ENCODE peak calls at places on chromosomes 6 and 20, in eight cellular contexts. One of them, this sample, is unnamed.

GRCh38 chr6:21350917-21351316 is 242.6 kb upstream of the SOX4 start:
- DNase-seq in heart left ventricle: no peak
- DNase-seq in CD4-positive, alpha-beta T cell: no peak
- DNase-seq in A549: no peak
- DNase-seq in WERI-Rb-1: no peak
- DNase-seq in mammary epithelial cell: no peak
- DNase-seq in AG04450: no peak
- DNase-seq in CD8-positive, alpha-beta T cell: no peak
- DNase-seq in this sample: no peak

GRCh38 chr6:157550114-157550989 is 169.4 kb downstream of the ZDHHC14 start:
- DNase-seq in A549: no peak
- DNase-seq in heart left ventricle: no peak
- DNase-seq in AG04450: no peak
- DNase-seq in mammary epithelial cell: no peak
- DNase-seq in CD4-positive, alpha-beta T cell: no peak
- DNase-seq in CD8-positive, alpha-beta T cell: peak; percentile 20
- DNase-seq in WERI-Rb-1: no peak
- DNase-seq in this sample: no peak

GRCh38 chr6:156687875-156688549 is 89.2 kb upstream of the ARID1B start:
- DNase-seq in AG04450: no peak
- DNase-seq in WERI-Rb-1: peak; percentile 34
- DNase-seq in heart left ventricle: no peak
- DNase-seq in mammary epithelial cell: no peak
- DNase-seq in A549: no peak
- DNase-seq in CD4-positive, alpha-beta T cell: no peak
- DNase-seq in CD8-positive, alpha-beta T cell: no peak
- DNase-seq in this sample: peak; percentile 10

GRCh38 chr6:12324741-12325140 is 34.6 kb downstream of the EDN1 start:
- DNase-seq in CD4-positive, alpha-beta T cell: no peak
- DNase-seq in A549: no peak
- DNase-seq in mammary epithelial cell: no peak
- DNase-seq in CD8-positive, alpha-beta T cell: no peak
- DNase-seq in AG04450: no peak
- DNase-seq in heart left ventricle: no peak
- DNase-seq in WERI-Rb-1: no peak
- DNase-seq in this sample: peak; percentile 22

GRCh38 chr6:18101873-18102272 is 20.6 kb downstream of the NHLRC1 start:
- DNase-seq in WERI-Rb-1: no peak
- DNase-seq in heart left ventricle: no peak
- DNase-seq in mammary epithelial cell: no peak
- DNase-seq in A549: no peak
- DNase-seq in AG04450: no peak
- DNase-seq in CD8-positive, alpha-beta T cell: no peak
- DNase-seq in CD4-positive, alpha-beta T cell: no peak
- DNase-seq in this sample: no peak

GRCh38 chr6:15426926-15427325 is 181.1 kb downstream of the JARID2 start:
- DNase-seq in mammary epithelial cell: no peak
- DNase-seq in heart left ventricle: no peak
- DNase-seq in A549: no peak
- DNase-seq in WERI-Rb-1: no peak
- DNase-seq in AG04450: no peak
- DNase-seq in CD8-positive, alpha-beta T cell: no peak
- DNase-seq in CD4-positive, alpha-beta T cell: no peak
- DNase-seq in this sample: no peak

GRCh38 chr20:10718671-10719070 is 44.9 kb upstream of the JAG1 start:
- DNase-seq in CD8-positive, alpha-beta T cell: no peak
- DNase-seq in heart left ventricle: no peak
- DNase-seq in mammary epithelial cell: no peak
- DNase-seq in WERI-Rb-1: peak; percentile 40
- DNase-seq in CD4-positive, alpha-beta T cell: no peak
- DNase-seq in AG04450: no peak
- DNase-seq in A549: no peak
- DNase-seq in this sample: no peak

GRCh38 chr6:87914637-87915395 is 132.8 kb upstream of the SPACA1 start:
- DNase-seq in A549: no peak
- DNase-seq in heart left ventricle: no peak
- DNase-seq in mammary epithelial cell: peak; percentile 44
- DNase-seq in WERI-Rb-1: no peak
- DNase-seq in AG04450: no peak
- DNase-seq in CD4-positive, alpha-beta T cell: no peak
- DNase-seq in CD8-positive, alpha-beta T cell: no peak
- DNase-seq in this sample: no peak

GRCh38 chr20:9514461-9515210 is at the start of gene LAMP5:
- DNase-seq in CD4-positive, alpha-beta T cell: no peak
- DNase-seq in AG04450: no peak
- DNase-seq in heart left ventricle: no peak
- DNase-seq in A549: no peak
- DNase-seq in WERI-Rb-1: peak; percentile 79
- DNase-seq in CD8-positive, alpha-beta T cell: no peak
- DNase-seq in mammary epithelial cell: no peak
- DNase-seq in this sample: no peak

GRCh38 chr6:30682181-30683117 is 4.0 kb downstream of the PPP1R18 start:
- DNase-seq in A549: peak; percentile 41
- DNase-seq in CD4-positive, alpha-beta T cell: peak; percentile 85
- DNase-seq in AG04450: no peak
- DNase-seq in heart left ventricle: peak; percentile 89
- DNase-seq in WERI-Rb-1: peak; percentile 69
- DNase-seq in mammary epithelial cell: peak; percentile 72
- DNase-seq in CD8-positive, alpha-beta T cell: peak; percentile 91
- DNase-seq in this sample: no peak

GRCh38 chr6:143616741-143617140 is 61.0 kb upstream of the PHACTR2 start:
- DNase-seq in heart left ventricle: no peak
- DNase-seq in CD4-positive, alpha-beta T cell: no peak
- DNase-seq in AG04450: no peak
- DNase-seq in mammary epithelial cell: no peak
- DNase-seq in CD8-positive, alpha-beta T cell: no peak
- DNase-seq in WERI-Rb-1: no peak
- DNase-seq in A549: no peak
- DNase-seq in this sample: no peak

GRCh38 chr6:158852312-158853071 is 33.3 kb upstream of the EZR start:
- DNase-seq in heart left ventricle: no peak
- DNase-seq in WERI-Rb-1: no peak
- DNase-seq in mammary epithelial cell: peak; percentile 65
- DNase-seq in A549: no peak
- DNase-seq in CD8-positive, alpha-beta T cell: peak; percentile 13
- DNase-seq in AG04450: no peak
- DNase-seq in CD4-positive, alpha-beta T cell: no peak
- DNase-seq in this sample: no peak

GRCh38 chr6:24743265-24743943 is 24.4 kb upstream of the C6orf62 start:
- DNase-seq in AG04450: peak; percentile 90
- DNase-seq in WERI-Rb-1: no peak
- DNase-seq in A549: peak; percentile 82
- DNase-seq in CD8-positive, alpha-beta T cell: no peak
- DNase-seq in CD4-positive, alpha-beta T cell: no peak
- DNase-seq in heart left ventricle: no peak
- DNase-seq in mammary epithelial cell: peak; percentile 94
- DNase-seq in this sample: peak; percentile 76

GRCh38 chr20:44284032-44284431 is 27.0 kb downstream of the FITM2 start:
- DNase-seq in A549: no peak
- DNase-seq in CD4-positive, alpha-beta T cell: no peak
- DNase-seq in WERI-Rb-1: no peak
- DNase-seq in heart left ventricle: no peak
- DNase-seq in AG04450: no peak
- DNase-seq in CD8-positive, alpha-beta T cell: no peak
- DNase-seq in mammary epithelial cell: no peak
- DNase-seq in this sample: no peak

GRCh38 chr6:37365791-37366190 is 12.0 kb downstream of the RNF8 start:
- DNase-seq in A549: no peak
- DNase-seq in WERI-Rb-1: no peak
- DNase-seq in CD8-positive, alpha-beta T cell: no peak
- DNase-seq in mammary epithelial cell: no peak
- DNase-seq in CD4-positive, alpha-beta T cell: no peak
- DNase-seq in heart left ventricle: no peak
- DNase-seq in AG04450: no peak
- DNase-seq in this sample: no peak

GRCh38 chr6:122406187-122406586 is 6.7 kb downstream of the HSF2 start:
- DNase-seq in heart left ventricle: no peak
- DNase-seq in WERI-Rb-1: no peak
- DNase-seq in AG04450: no peak
- DNase-seq in A549: no peak
- DNase-seq in CD8-positive, alpha-beta T cell: no peak
- DNase-seq in mammary epithelial cell: no peak
- DNase-seq in CD4-positive, alpha-beta T cell: no peak
- DNase-seq in this sample: no peak

GRCh38 chr6:129542705-129543104 is 167.3 kb downstream of the ARHGAP18 start:
- DNase-seq in WERI-Rb-1: no peak
- DNase-seq in mammary epithelial cell: no peak
- DNase-seq in heart left ventricle: no peak
- DNase-seq in CD4-positive, alpha-beta T cell: no peak
- DNase-seq in AG04450: no peak
- DNase-seq in CD8-positive, alpha-beta T cell: no peak
- DNase-seq in A549: no peak
- DNase-seq in this sample: no peak

GRCh38 chr20:13554706-13555105 is 84.0 kb downstream of the TASP1 start:
- DNase-seq in WERI-Rb-1: no peak
- DNase-seq in CD8-positive, alpha-beta T cell: no peak
- DNase-seq in CD4-positive, alpha-beta T cell: no peak
- DNase-seq in heart left ventricle: no peak
- DNase-seq in mammary epithelial cell: peak; percentile 58
- DNase-seq in AG04450: no peak
- DNase-seq in A549: no peak
- DNase-seq in this sample: no peak

GRCh38 chr6:617485-618100 is 39.3 kb downstream of the HUS1B start:
- DNase-seq in CD4-positive, alpha-beta T cell: no peak
- DNase-seq in AG04450: no peak
- DNase-seq in A549: no peak
- DNase-seq in heart left ventricle: no peak
- DNase-seq in WERI-Rb-1: peak; percentile 67
- DNase-seq in mammary epithelial cell: no peak
- DNase-seq in CD8-positive, alpha-beta T cell: peak; percentile 20
- DNase-seq in this sample: no peak

GRCh38 chr6:74925683-74926082 is 280.2 kb downstream of the COL12A1 start:
- DNase-seq in A549: no peak
- DNase-seq in CD4-positive, alpha-beta T cell: no peak
- DNase-seq in CD8-positive, alpha-beta T cell: no peak
- DNase-seq in heart left ventricle: no peak
- DNase-seq in AG04450: no peak
- DNase-seq in WERI-Rb-1: no peak
- DNase-seq in mammary epithelial cell: no peak
- DNase-seq in this sample: no peak

GRCh38 chr6:74927299-74927698 is 278.6 kb downstream of the COL12A1 start:
- DNase-seq in mammary epithelial cell: no peak
- DNase-seq in CD4-positive, alpha-beta T cell: no peak
- DNase-seq in CD8-positive, alpha-beta T cell: no peak
- DNase-seq in WERI-Rb-1: no peak
- DNase-seq in heart left ventricle: no peak
- DNase-seq in A549: no peak
- DNase-seq in AG04450: no peak
- DNase-seq in this sample: no peak

GRCh38 chr6:74931567-74931966 is 274.3 kb downstream of the COL12A1 start:
- DNase-seq in CD8-positive, alpha-beta T cell: no peak
- DNase-seq in WERI-Rb-1: no peak
- DNase-seq in A549: no peak
- DNase-seq in AG04450: peak; percentile 47
- DNase-seq in heart left ventricle: no peak
- DNase-seq in CD4-positive, alpha-beta T cell: no peak
- DNase-seq in mammary epithelial cell: peak; percentile 60
- DNase-seq in this sample: no peak

GRCh38 chr6:74932214-74932923 is 273.5 kb downstream of the COL12A1 start:
- DNase-seq in AG04450: no peak
- DNase-seq in WERI-Rb-1: no peak
- DNase-seq in mammary epithelial cell: no peak
- DNase-seq in CD4-positive, alpha-beta T cell: no peak
- DNase-seq in CD8-positive, alpha-beta T cell: no peak
- DNase-seq in heart left ventricle: no peak
- DNase-seq in A549: no peak
- DNase-seq in this sample: no peak

GRCh38 chr6:74928203-74928602 is 277.6 kb downstream of the COL12A1 start:
- DNase-seq in heart left ventricle: no peak
- DNase-seq in AG04450: no peak
- DNase-seq in A549: no peak
- DNase-seq in WERI-Rb-1: no peak
- DNase-seq in CD8-positive, alpha-beta T cell: no peak
- DNase-seq in CD4-positive, alpha-beta T cell: no peak
- DNase-seq in mammary epithelial cell: no peak
- DNase-seq in this sample: no peak
- H3K27ac ChIP-seq in heart left ventricle: no peak overlapping the region
- H3K27ac ChIP-seq in AG04450: no peak overlapping the region
- H3K27ac ChIP-seq in A549: no peak overlapping the region
- H3K27ac ChIP-seq in WERI-Rb-1: no peak overlapping the region
- H3K27ac ChIP-seq in CD8-positive, alpha-beta T cell: no peak overlapping the region
- H3K27ac ChIP-seq in CD4-positive, alpha-beta T cell: no peak overlapping the region
- H3K27ac ChIP-seq in mammary epithelial cell: no peak overlapping the region
- H3K27ac ChIP-seq in this sample: no peak overlapping the region

GRCh38 chr6:47690209-47690608 is 8.2 kb upstream of the ADGRF4 start:
- DNase-seq in A549: no peak
- DNase-seq in mammary epithelial cell: no peak
- DNase-seq in heart left ventricle: no peak
- DNase-seq in WERI-Rb-1: no peak
- DNase-seq in AG04450: no peak
- DNase-seq in CD8-positive, alpha-beta T cell: no peak
- DNase-seq in CD4-positive, alpha-beta T cell: no peak
- DNase-seq in this sample: no peak
- H3K27ac ChIP-seq in A549: no peak overlapping the region
- H3K27ac ChIP-seq in mammary epithelial cell: no peak overlapping the region
- H3K27ac ChIP-seq in heart left ventricle: no peak overlapping the region
- H3K27ac ChIP-seq in WERI-Rb-1: no peak overlapping the region
- H3K27ac ChIP-seq in AG04450: no peak overlapping the region
- H3K27ac ChIP-seq in CD8-positive, alpha-beta T cell: no peak overlapping the region
- H3K27ac ChIP-seq in CD4-positive, alpha-beta T cell: no peak overlapping the region
- H3K27ac ChIP-seq in this sample: no peak overlapping the region

DNA sequence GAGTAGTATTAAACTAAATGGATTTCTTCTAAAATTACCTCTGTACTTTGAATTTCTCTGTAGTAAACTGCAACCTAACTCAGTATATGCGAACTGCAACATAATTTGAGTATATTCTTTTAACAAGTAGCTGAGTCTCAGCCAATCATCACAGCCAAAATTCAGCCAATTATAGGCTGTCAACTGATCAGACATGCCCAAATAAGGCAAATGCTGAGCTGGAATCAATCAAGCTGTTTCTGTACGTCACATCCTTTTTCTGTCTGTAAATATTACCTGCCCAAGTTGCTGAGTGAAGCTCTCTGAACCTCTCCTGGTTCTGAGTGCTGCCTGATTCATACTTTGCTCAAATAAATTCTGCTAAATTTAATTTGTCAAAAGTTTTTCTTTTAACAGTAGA is 9.5 kb upstream of the C6orf58 start:
- DNase-seq in A549: no peak
- DNase-seq in mammary epithelial cell: no peak
- DNase-seq in heart left ventricle: no peak
- DNase-seq in CD4-positive, alpha-beta T cell: no peak
- DNase-seq in AG04450: no peak
- DNase-seq in CD8-positive, alpha-beta T cell: no peak
- DNase-seq in WERI-Rb-1: no peak
- DNase-seq in this sample: no peak
- H3K27ac ChIP-seq in A549: no peak overlapping the region
- H3K27ac ChIP-seq in mammary epithelial cell: no peak overlapping the region
- H3K27ac ChIP-seq in heart left ventricle: no peak overlapping the region
- H3K27ac ChIP-seq in CD4-positive, alpha-beta T cell: no peak overlapping the region
- H3K27ac ChIP-seq in AG04450: no peak overlapping the region
- H3K27ac ChIP-seq in CD8-positive, alpha-beta T cell: no peak overlapping the region
- H3K27ac ChIP-seq in WERI-Rb-1: no peak overlapping the region
- H3K27ac ChIP-seq in this sample: no peak overlapping the region

DNA sequence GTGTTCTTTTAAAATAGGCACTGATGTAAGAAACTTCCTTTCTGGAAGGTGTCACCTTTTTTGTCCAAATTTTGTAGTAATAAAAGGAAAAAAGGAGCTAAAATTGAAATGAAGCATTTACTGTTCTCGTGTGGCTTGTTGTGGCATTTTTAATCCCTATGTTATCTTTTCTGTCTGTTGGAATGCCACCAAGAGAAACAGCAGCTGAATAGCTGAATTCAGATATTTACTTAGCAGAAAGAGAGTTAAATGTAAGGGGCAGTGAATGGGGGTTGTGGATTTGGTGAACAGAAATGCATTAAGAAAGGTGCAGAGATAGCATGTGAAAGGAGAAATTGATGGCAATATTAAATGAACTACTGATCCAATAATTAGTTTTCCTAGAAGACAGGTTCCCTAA is 573.6 kb upstream of the EPHA7 start:
- DNase-seq in AG04450: no peak
- DNase-seq in A549: no peak
- DNase-seq in mammary epithelial cell: no peak
- DNase-seq in CD8-positive, alpha-beta T cell: no peak
- DNase-seq in CD4-positive, alpha-beta T cell: no peak
- DNase-seq in heart left ventricle: no peak
- DNase-seq in WERI-Rb-1: no peak
- DNase-seq in this sample: no peak
- H3K27ac ChIP-seq in AG04450: no peak overlapping the region
- H3K27ac ChIP-seq in A549: no peak overlapping the region
- H3K27ac ChIP-seq in mammary epithelial cell: no peak overlapping the region
- H3K27ac ChIP-seq in CD8-positive, alpha-beta T cell: no peak overlapping the region
- H3K27ac ChIP-seq in CD4-positive, alpha-beta T cell: no peak overlapping the region
- H3K27ac ChIP-seq in heart left ventricle: no peak overlapping the region
- H3K27ac ChIP-seq in WERI-Rb-1: no peak overlapping the region
- H3K27ac ChIP-seq in this sample: no peak overlapping the region

This sample was measured in HCT116.